ENCODE peak calls at places on chromosomes 2 and 18, in ten cellular contexts. R is naive thymus-derived CD8-positive, alpha-beta T cell; X is NCI-H2227 treated with DMSO at 0.1 percent for 48 hours; P is H54; N is SK-N-SH; B is mesendoderm; I is left ventricle myocardium inferior; Y is RCC 7860; D is RKO; Z is ELR. V is an unnamed sample.

GRCh38 chr2:94996401-94997100 is 29.0 kb upstream of the MAL start:
- DNase-seq in R (no peak), X (peak; percentile 58), P (no peak), N (no peak), B (no peak), I (no peak), Y (no peak), D (no peak), Z (no peak), V (no peak)

GRCh38 chr2:10331702-10332401 is 29.1 kb downstream of the HPCAL1 start:
- DNase-seq in R (peak; percentile 50), X (no peak), P (no peak), N (no peak), B (no peak), I (no peak), Y (peak; percentile 18), D (no peak), Z (no peak), V (peak; percentile 32)

GRCh38 chr2:38731684-38732221 is 19.4 kb downstream of the SRSF7 start:
- DNase-seq in R (no peak), X (no peak), P (no peak), N (no peak), B (no peak), I (no peak), Y (no peak), D (no peak), Z (no peak), V (no peak)

GRCh38 chr2:200708951-200709350 is 102.8 kb upstream of the BZW1 start:
- DNase-seq in R (no peak), X (no peak), P (no peak), N (no peak), B (no peak), I (no peak), Y (no peak), D (no peak), Z (no peak), V (no peak)

GRCh38 chr18:24051256-24051947 is 36.8 kb downstream of the TTC39C start:
- DNase-seq in R (no peak), X (no peak), P (no peak), N (no peak), B (no peak), I (no peak), Y (peak; percentile 58), D (no peak), Z (peak; percentile 61), V (no peak)

GRCh38 chr2:165634855-165635254 is 159.2 kb downstream of the GALNT3 start:
- DNase-seq in R (no peak), X (peak; percentile 95), P (peak; percentile 20), N (peak; percentile 65), B (peak; percentile 75), I (peak; percentile 40), Y (no peak), D (no peak), Z (no peak), V (no peak)

GRCh38 chr2:236103981-236104380 is 64.2 kb downstream of the GBX2 start:
- DNase-seq in R (no peak), X (no peak), P (no peak), N (no peak), B (no peak), I (no peak), Y (no peak), D (no peak), Z (no peak), V (no peak)

GRCh38 chr18:56550121-56550520 is 88.3 kb downstream of the TXNL1 start:
- DNase-seq in R (no peak), X (no peak), P (no peak), N (no peak), B (no peak), I (no peak), Y (no peak), D (no peak), Z (no peak), V (no peak)

GRCh38 chr2:80326214-80326613 is 21.7 kb upstream of the LRRTM1 start:
- DNase-seq in R (no peak), X (peak; percentile 46), P (no peak), N (peak; percentile 45), B (peak; percentile 70), I (no peak), Y (peak; percentile 29), D (peak; percentile 54), Z (peak; percentile 42), V (no peak)

GRCh38 chr2:138779451-138780440 is at the start of gene NXPH2:
- DNase-seq in R (no peak), X (peak; percentile 73), P (no peak), N (peak; percentile 64), B (peak; percentile 56), I (no peak), Y (no peak), D (no peak), Z (peak; percentile 8), V (no peak)

GRCh38 chr2:83191316-83191715 is 1267.8 kb downstream of the SUCLG1 start:
- DNase-seq in R (no peak), X (no peak), P (no peak), N (no peak), B (no peak), I (no peak), Y (no peak), D (no peak), Z (no peak), V (no peak)

GRCh38 chr18:32440478-32440877 is 30.2 kb downstream of the GAREM1 start:
- DNase-seq in R (no peak), X (no peak), P (no peak), N (no peak), B (no peak), I (no peak), Y (no peak), D (no peak), Z (no peak), V (no peak)

GRCh38 chr2:196131384-196131861 is 40.0 kb downstream of the STK17B start:
- DNase-seq in R (peak; percentile 49), X (no peak), P (peak; percentile 28), N (peak; percentile 7), B (peak; percentile 79), I (no peak), Y (no peak), D (peak; percentile 50), Z (peak; percentile 79), V (peak; percentile 28)

GRCh38 chr2:53353372-53354111 is 414.1 kb upstream of the CHAC2 start:
- DNase-seq in R (no peak), X (no peak), P (no peak), N (no peak), B (peak; percentile 57), I (no peak), Y (peak; percentile 37), D (no peak), Z (peak; percentile 60), V (no peak)

GRCh38 chr2:70987386-70987785 is 7.3 kb downstream of the TEX261 start:
- DNase-seq in R (no peak), X (no peak), P (no peak), N (no peak), B (no peak), I (no peak), Y (no peak), D (no peak), Z (no peak), V (no peak)

GRCh38 chr2:71000780-71001591 is 6.3 kb upstream of the TEX261 start:
- DNase-seq in R (peak; percentile 78), X (peak; percentile 40), P (peak; percentile 77), N (peak; percentile 82), B (peak; percentile 73), I (peak; percentile 72), Y (peak; percentile 26), D (peak; percentile 80), Z (peak; percentile 70), V (peak; percentile 72)

GRCh38 chr2:68368657-68369339 is 3.7 kb downstream of the PLEK start:
- DNase-seq in R (no peak), X (peak; percentile 43), P (peak; percentile 54), N (no peak), B (peak; percentile 23), I (no peak), Y (peak; percentile 82), D (peak; percentile 35), Z (peak; percentile 81), V (no peak)

GRCh38 chr2:182463760-182464159 is 36.9 kb upstream of the PDE1A start:
- DNase-seq in R (no peak), X (no peak), P (no peak), N (no peak), B (no peak), I (no peak), Y (no peak), D (no peak), Z (no peak), V (no peak)

GRCh38 chr2:73961823-73962615 is 22.7 kb upstream of the TET3 start:
- DNase-seq in R (no peak), X (no peak), P (no peak), N (no peak), B (peak; percentile 11), I (no peak), Y (no peak), D (no peak), Z (no peak), V (no peak)

GRCh38 chr2:62293490-62294212 is 97.7 kb downstream of the B3GNT2 start:
- DNase-seq in R (no peak), X (no peak), P (no peak), N (peak; percentile 48), B (peak; percentile 92), I (peak; percentile 54), Y (peak; percentile 94), D (no peak), Z (no peak), V (no peak)

GRCh38 chr2:212897296-212897695 is 254.1 kb downstream of the IKZF2 start:
- DNase-seq in R (no peak), X (no peak), P (no peak), N (no peak), B (no peak), I (no peak), Y (no peak), D (no peak), Z (no peak), V (no peak)

GRCh38 chr18:36493349-36494281 is 196.1 kb downstream of the FHOD3 start:
- DNase-seq in R (no peak), X (peak; percentile 13), P (no peak), N (no peak), B (peak; percentile 56), I (peak; percentile 28), Y (no peak), D (no peak), Z (no peak), V (no peak)

GRCh38 chr2:53903011-53903410 is 43.2 kb upstream of the GPR75 start:
- DNase-seq in R (no peak), X (no peak), P (no peak), N (no peak), B (no peak), I (no peak), Y (no peak), D (no peak), Z (no peak), V (no peak)

GRCh38 chr2:1495676-1496393 is 82.6 kb downstream of the TPO start:
- DNase-seq in R (no peak), X (no peak), P (no peak), N (no peak), B (no peak), I (no peak), Y (no peak), D (no peak), Z (no peak), V (no peak)

GRCh38 chr2:161915121-161915520 is 158.9 kb downstream of the DPP4 start:
- DNase-seq in R (no peak), X (no peak), P (no peak), N (no peak), B (peak; percentile 32), I (no peak), Y (no peak), D (no peak), Z (peak; percentile 15), V (no peak)

GRCh38 chr2:26473796-26474195 is 4.1 kb downstream of the OTOF start:
- DNase-seq in R (no peak), X (no peak), P (no peak), N (no peak), B (no peak), I (no peak), Y (no peak), D (no peak), Z (no peak), V (no peak)

GRCh38 chr2:216539791-216540241 is 41.2 kb downstream of the RPL37A start:
- DNase-seq in R (no peak), X (no peak), P (no peak), N (peak; percentile 30), B (no peak), I (peak; percentile 74), Y (peak; percentile 9), D (no peak), Z (peak; percentile 67), V (no peak)

GRCh38 chr2:197433770-197434438 is 924 bp downstream of the SF3B1 start:
- DNase-seq in R (no peak), X (no peak), P (no peak), N (no peak), B (no peak), I (no peak), Y (no peak), D (peak; percentile 30), Z (peak; percentile 25), V (no peak)